ENCODE peak calls at places on chromosomes 12 and 14, in ten cellular contexts. One of them, this sample, is unnamed. For H3K36me3 and H3K4me1, the result is how much of the 10 kb centered on the place peaks cover.

GRCh38 chr14:68548194-68549056 is 244.4 kb downstream of the ZFP36L1 start:
- DNase-seq in SK-N-SH: peak
- DNase-seq in CD8-positive, alpha-beta T cell: no peak
- DNase-seq in naive thymus-derived CD4-positive, alpha-beta T cell: no peak
- DNase-seq in HCT116: peak
- DNase-seq in transverse colon: peak
- DNase-seq in OCI-LY7: no peak
- DNase-seq in heart left ventricle: peak
- DNase-seq in gastrocnemius medialis: peak
- DNase-seq in prostate gland: peak
- DNase-seq in this sample: no peak

GRCh38 chr14:52131640-52132320 is 62.9 kb upstream of the NID2 start:
- DNase-seq in CD8-positive, alpha-beta T cell: peak
- DNase-seq in OCI-LY7: peak
- DNase-seq in gastrocnemius medialis: peak
- DNase-seq in naive thymus-derived CD4-positive, alpha-beta T cell: no peak
- DNase-seq in heart left ventricle: peak
- DNase-seq in HCT116: peak
- DNase-seq in SK-N-SH: peak
- DNase-seq in transverse colon: peak
- DNase-seq in prostate gland: peak
- DNase-seq in this sample: peak

GRCh38 chr12:51908876-51909592 is 1.7 kb downstream of the ACVRL1 start:
- DNase-seq in SK-N-SH: no peak
- DNase-seq in gastrocnemius medialis: no peak
- DNase-seq in transverse colon: no peak
- DNase-seq in CD8-positive, alpha-beta T cell: no peak
- DNase-seq in heart left ventricle: peak
- DNase-seq in prostate gland: no peak
- DNase-seq in OCI-LY7: no peak
- DNase-seq in naive thymus-derived CD4-positive, alpha-beta T cell: no peak
- DNase-seq in HCT116: no peak
- DNase-seq in this sample: no peak

GRCh38 chr12:96098631-96099030 is 63.2 kb upstream of the LTA4H start:
- DNase-seq in prostate gland: no peak
- DNase-seq in gastrocnemius medialis: no peak
- DNase-seq in HCT116: no peak
- DNase-seq in OCI-LY7: no peak
- DNase-seq in heart left ventricle: no peak
- DNase-seq in SK-N-SH: no peak
- DNase-seq in naive thymus-derived CD4-positive, alpha-beta T cell: no peak
- DNase-seq in transverse colon: no peak
- DNase-seq in CD8-positive, alpha-beta T cell: no peak
- DNase-seq in this sample: no peak

GRCh38 chr12:54017027-54017788 is 8.4 kb downstream of the HOXC8 start:
- DNase-seq in heart left ventricle: no peak
- DNase-seq in OCI-LY7: peak
- DNase-seq in HCT116: no peak
- DNase-seq in gastrocnemius medialis: peak
- DNase-seq in naive thymus-derived CD4-positive, alpha-beta T cell: no peak
- DNase-seq in SK-N-SH: peak
- DNase-seq in transverse colon: no peak
- DNase-seq in CD8-positive, alpha-beta T cell: no peak
- DNase-seq in prostate gland: no peak
- DNase-seq in this sample: no peak

GRCh38 chr14:74609721-74610120 is 2.3 kb downstream of the LTBP2 start:
- DNase-seq in SK-N-SH: no peak
- DNase-seq in CD8-positive, alpha-beta T cell: no peak
- DNase-seq in prostate gland: no peak
- DNase-seq in HCT116: no peak
- DNase-seq in naive thymus-derived CD4-positive, alpha-beta T cell: no peak
- DNase-seq in transverse colon: no peak
- DNase-seq in OCI-LY7: no peak
- DNase-seq in gastrocnemius medialis: no peak
- DNase-seq in heart left ventricle: no peak
- DNase-seq in this sample: no peak

GRCh38 chr14:61528591-61529021 is 166.7 kb upstream of the HIF1A start:
- DNase-seq in transverse colon: no peak
- DNase-seq in HCT116: no peak
- DNase-seq in CD8-positive, alpha-beta T cell: no peak
- DNase-seq in naive thymus-derived CD4-positive, alpha-beta T cell: no peak
- DNase-seq in heart left ventricle: no peak
- DNase-seq in prostate gland: no peak
- DNase-seq in SK-N-SH: no peak
- DNase-seq in gastrocnemius medialis: no peak
- DNase-seq in OCI-LY7: no peak
- DNase-seq in this sample: no peak

GRCh38 chr12:82695531-82695930 is 8.8 kb downstream of the TMTC2 start:
- DNase-seq in HCT116: no peak
- DNase-seq in heart left ventricle: no peak
- DNase-seq in naive thymus-derived CD4-positive, alpha-beta T cell: no peak
- DNase-seq in transverse colon: no peak
- DNase-seq in prostate gland: no peak
- DNase-seq in SK-N-SH: no peak
- DNase-seq in gastrocnemius medialis: no peak
- DNase-seq in CD8-positive, alpha-beta T cell: no peak
- DNase-seq in OCI-LY7: no peak
- DNase-seq in this sample: no peak

GRCh38 chr12:104290855-104291254 is 12.7 kb upstream of the EID3 start:
- DNase-seq in heart left ventricle: no peak
- DNase-seq in SK-N-SH: no peak
- DNase-seq in transverse colon: no peak
- DNase-seq in OCI-LY7: no peak
- DNase-seq in HCT116: no peak
- DNase-seq in gastrocnemius medialis: no peak
- DNase-seq in CD8-positive, alpha-beta T cell: no peak
- DNase-seq in prostate gland: no peak
- DNase-seq in naive thymus-derived CD4-positive, alpha-beta T cell: no peak
- DNase-seq in this sample: no peak

GRCh38 chr12:11877102-11877826 is 193.5 kb upstream of the BCL2L14 start:
- DNase-seq in prostate gland: no peak
- DNase-seq in HCT116: no peak
- DNase-seq in transverse colon: no peak
- DNase-seq in gastrocnemius medialis: no peak
- DNase-seq in heart left ventricle: no peak
- DNase-seq in CD8-positive, alpha-beta T cell: no peak
- DNase-seq in naive thymus-derived CD4-positive, alpha-beta T cell: no peak
- DNase-seq in SK-N-SH: no peak
- DNase-seq in OCI-LY7: no peak
- DNase-seq in this sample: no peak

GRCh38 chr12:111580119-111580425 is 19.0 kb downstream of the ATXN2 start:
- DNase-seq in prostate gland: no peak
- DNase-seq in naive thymus-derived CD4-positive, alpha-beta T cell: no peak
- DNase-seq in gastrocnemius medialis: no peak
- DNase-seq in HCT116: no peak
- DNase-seq in SK-N-SH: no peak
- DNase-seq in OCI-LY7: no peak
- DNase-seq in heart left ventricle: no peak
- DNase-seq in CD8-positive, alpha-beta T cell: no peak
- DNase-seq in transverse colon: no peak
- DNase-seq in this sample: no peak
- H3K27ac ChIP-seq in prostate gland: no peak
- H3K27ac ChIP-seq in naive thymus-derived CD4-positive, alpha-beta T cell: no peak
- H3K27ac ChIP-seq in gastrocnemius medialis: no peak
- H3K27ac ChIP-seq in HCT116: no peak
- H3K27ac ChIP-seq in SK-N-SH: no peak
- H3K27ac ChIP-seq in OCI-LY7: no peak
- H3K27ac ChIP-seq in heart left ventricle: no peak
- H3K27ac ChIP-seq in CD8-positive, alpha-beta T cell: no peak
- H3K27ac ChIP-seq in transverse colon: no peak
- H3K27ac ChIP-seq in this sample: no peak

GRCh38 chr14:69708049-69708448 is 58.9 kb upstream of the SRSF5 start:
- DNase-seq in OCI-LY7: peak
- DNase-seq in heart left ventricle: no peak
- DNase-seq in naive thymus-derived CD4-positive, alpha-beta T cell: no peak
- DNase-seq in transverse colon: no peak
- DNase-seq in prostate gland: no peak
- DNase-seq in HCT116: no peak
- DNase-seq in gastrocnemius medialis: no peak
- DNase-seq in SK-N-SH: no peak
- DNase-seq in CD8-positive, alpha-beta T cell: no peak
- DNase-seq in this sample: no peak
- H3K36me3 ChIP-seq in OCI-LY7: half or more
- H3K36me3 ChIP-seq in heart left ventricle: half or more
- H3K36me3 ChIP-seq in naive thymus-derived CD4-positive, alpha-beta T cell: under half
- H3K36me3 ChIP-seq in transverse colon: under half
- H3K36me3 ChIP-seq in prostate gland: under half
- H3K36me3 ChIP-seq in HCT116: under half
- H3K36me3 ChIP-seq in gastrocnemius medialis: half or more
- H3K36me3 ChIP-seq in SK-N-SH: under half
- H3K36me3 ChIP-seq in CD8-positive, alpha-beta T cell: under half
- H3K36me3 ChIP-seq in this sample: under half

GRCh38 chr12:122081108-122081696 is 2.6 kb downstream of the MLXIP start:
- DNase-seq in SK-N-SH: no peak
- DNase-seq in gastrocnemius medialis: no peak
- DNase-seq in CD8-positive, alpha-beta T cell: no peak
- DNase-seq in transverse colon: no peak
- DNase-seq in heart left ventricle: peak
- DNase-seq in prostate gland: no peak
- DNase-seq in OCI-LY7: no peak
- DNase-seq in naive thymus-derived CD4-positive, alpha-beta T cell: no peak
- DNase-seq in HCT116: no peak
- DNase-seq in this sample: no peak
- H3K4me1 ChIP-seq in SK-N-SH: under half
- H3K4me1 ChIP-seq in gastrocnemius medialis: half or more
- H3K4me1 ChIP-seq in CD8-positive, alpha-beta T cell: half or more
- H3K4me1 ChIP-seq in transverse colon: half or more
- H3K4me1 ChIP-seq in heart left ventricle: half or more
- H3K4me1 ChIP-seq in prostate gland: under half
- H3K4me1 ChIP-seq in OCI-LY7: half or more
- H3K4me1 ChIP-seq in naive thymus-derived CD4-positive, alpha-beta T cell: under half
- H3K4me1 ChIP-seq in HCT116: under half
- H3K4me1 ChIP-seq in this sample: under half

DNA sequence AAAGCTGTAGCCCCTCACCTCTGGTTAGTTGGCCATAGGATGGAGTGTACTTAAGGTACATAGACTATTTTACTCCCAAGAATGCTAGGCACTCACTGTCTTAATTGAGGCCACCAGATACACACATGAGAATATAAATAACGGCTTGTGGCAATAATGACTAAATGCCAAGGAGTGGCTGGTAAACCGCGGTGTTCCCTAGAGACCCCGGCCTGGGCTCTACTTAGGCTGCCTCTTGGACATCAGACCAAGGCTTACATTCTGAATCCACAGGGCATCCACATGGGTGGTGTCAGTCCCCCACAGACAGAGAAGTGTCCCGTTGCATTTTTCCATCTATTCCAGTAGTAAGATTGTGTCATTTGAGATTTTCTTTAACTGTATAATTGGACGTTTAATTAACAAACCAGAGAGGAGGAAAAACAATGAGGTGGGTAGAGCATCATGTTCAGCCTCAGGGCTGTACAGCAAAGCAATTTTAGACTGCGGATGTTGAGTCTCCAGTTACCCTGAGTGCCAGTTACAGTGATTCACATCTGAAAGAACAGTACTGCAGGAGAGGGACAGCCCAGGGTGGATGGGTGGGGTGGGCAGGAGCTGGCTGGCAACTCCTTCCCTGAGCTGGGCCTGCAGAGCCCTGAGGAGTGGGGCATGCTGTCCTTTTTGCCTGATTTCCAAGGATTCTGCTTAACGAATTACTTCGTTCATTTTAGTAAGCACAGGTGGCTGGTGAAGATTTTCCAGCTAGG is 20.5 kb downstream of the CKB start:
- DNase-seq in OCI-LY7: no peak
- DNase-seq in CD8-positive, alpha-beta T cell: no peak
- DNase-seq in SK-N-SH: no peak
- DNase-seq in HCT116: no peak
- DNase-seq in gastrocnemius medialis: no peak
- DNase-seq in heart left ventricle: no peak
- DNase-seq in prostate gland: no peak
- DNase-seq in transverse colon: no peak
- DNase-seq in naive thymus-derived CD4-positive, alpha-beta T cell: no peak
- DNase-seq in this sample: no peak
- H3K27ac ChIP-seq in OCI-LY7: no peak
- H3K27ac ChIP-seq in CD8-positive, alpha-beta T cell: no peak
- H3K27ac ChIP-seq in SK-N-SH: no peak
- H3K27ac ChIP-seq in HCT116: no peak
- H3K27ac ChIP-seq in gastrocnemius medialis: no peak
- H3K27ac ChIP-seq in heart left ventricle: no peak
- H3K27ac ChIP-seq in prostate gland: no peak
- H3K27ac ChIP-seq in transverse colon: no peak
- H3K27ac ChIP-seq in naive thymus-derived CD4-positive, alpha-beta T cell: no peak
- H3K27ac ChIP-seq in this sample: no peak

GRCh38 chr12:6535960-6536847 is 1.9 kb downstream of the GAPDH start:
- DNase-seq in transverse colon: no peak
- DNase-seq in prostate gland: no peak
- DNase-seq in CD8-positive, alpha-beta T cell: no peak
- DNase-seq in heart left ventricle: no peak
- DNase-seq in OCI-LY7: peak
- DNase-seq in gastrocnemius medialis: no peak
- DNase-seq in naive thymus-derived CD4-positive, alpha-beta T cell: no peak
- DNase-seq in SK-N-SH: no peak
- DNase-seq in HCT116: no peak
- DNase-seq in this sample: peak
- H3K36me3 ChIP-seq in transverse colon: under half
- H3K36me3 ChIP-seq in prostate gland: under half
- H3K36me3 ChIP-seq in CD8-positive, alpha-beta T cell: under half
- H3K36me3 ChIP-seq in heart left ventricle: under half
- H3K36me3 ChIP-seq in OCI-LY7: half or more
- H3K36me3 ChIP-seq in gastrocnemius medialis: under half
- H3K36me3 ChIP-seq in naive thymus-derived CD4-positive, alpha-beta T cell: under half
- H3K36me3 ChIP-seq in SK-N-SH: under half
- H3K36me3 ChIP-seq in HCT116: under half
- H3K36me3 ChIP-seq in this sample: under half

DNA sequence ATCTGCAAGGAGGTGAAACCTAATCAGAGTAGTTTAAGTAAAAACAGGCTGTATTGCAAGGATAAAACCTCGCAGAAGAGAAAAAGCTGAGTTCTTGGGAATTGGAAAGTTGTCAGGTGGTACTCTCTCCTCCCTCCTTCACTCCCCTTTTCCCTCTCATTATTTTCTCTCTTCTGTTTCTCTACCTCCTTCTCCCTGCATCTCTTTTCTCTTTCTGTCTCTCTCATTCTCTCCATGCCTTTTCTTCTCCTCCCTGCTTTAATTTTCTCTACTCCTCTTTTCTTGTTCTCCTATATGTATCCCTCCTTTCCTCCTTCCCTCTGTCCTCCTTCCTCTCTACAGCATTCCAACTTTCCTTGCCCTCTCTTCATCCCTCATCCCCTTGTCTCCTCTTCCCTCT is 14.2 kb upstream of the PPP1R12A start:
- DNase-seq in naive thymus-derived CD4-positive, alpha-beta T cell: no peak
- DNase-seq in heart left ventricle: no peak
- DNase-seq in HCT116: no peak
- DNase-seq in CD8-positive, alpha-beta T cell: no peak
- DNase-seq in transverse colon: no peak
- DNase-seq in OCI-LY7: no peak
- DNase-seq in gastrocnemius medialis: no peak
- DNase-seq in SK-N-SH: no peak
- DNase-seq in prostate gland: no peak
- DNase-seq in this sample: no peak
- H3K4me1 ChIP-seq in naive thymus-derived CD4-positive, alpha-beta T cell: under half
- H3K4me1 ChIP-seq in heart left ventricle: under half
- H3K4me1 ChIP-seq in HCT116: under half
- H3K4me1 ChIP-seq in CD8-positive, alpha-beta T cell: under half
- H3K4me1 ChIP-seq in transverse colon: under half
- H3K4me1 ChIP-seq in OCI-LY7: under half
- H3K4me1 ChIP-seq in gastrocnemius medialis: under half
- H3K4me1 ChIP-seq in SK-N-SH: under half
- H3K4me1 ChIP-seq in prostate gland: under half
- H3K4me1 ChIP-seq in this sample: under half

This sample was measured in small intestine.